ENCODE peak calls at places on chromosomes 13 and 19, in nine cellular contexts. N, B, R, K, E, A, I, W and F are unnamed samples.

GRCh38 chr13:75359266-75359665 is 122.7 kb downstream of the TBC1D4 start:
- DNase-seq in N (peak), B (peak), R (peak), K (no peak), E (no peak), A (no peak), I (no peak), W (no peak), F (peak)

GRCh38 chr19:21604351-21604926 is 99.0 kb downstream of the ZNF429 start:
- DNase-seq in N (peak), B (peak), R (no peak), K (no peak), E (no peak), A (peak), I (no peak), W (no peak), F (no peak)

GRCh38 chr13:40389081-40389641 is 277.3 kb downstream of the FOXO1 start:
- DNase-seq in N (no peak), B (no peak), R (no peak), K (no peak), E (no peak), A (no peak), I (peak), W (no peak), F (no peak)

GRCh38 chr19:482186-483041 is 13.9 kb upstream of the MADCAM1 start:
- DNase-seq in N (no peak), B (no peak), R (no peak), K (no peak), E (no peak), A (no peak), I (no peak), W (no peak), F (no peak)

GRCh38 chr13:24183741-24184182 is 23.2 kb downstream of the SPATA13 start:
- DNase-seq in N (no peak), B (no peak), R (no peak), K (no peak), E (no peak), A (peak), I (no peak), W (no peak), F (no peak)

GRCh38 chr13:106048386-106048785 is 487.1 kb downstream of the EFNB2 start:
- DNase-seq in N (no peak), B (no peak), R (no peak), K (no peak), E (no peak), A (no peak), I (no peak), W (no peak), F (no peak)

GRCh38 chr13:75850915-75851314 is 214.8 kb downstream of the LMO7 start:
- DNase-seq in N (no peak), B (no peak), R (no peak), K (no peak), E (no peak), A (no peak), I (no peak), W (no peak), F (no peak)

GRCh38 chr13:50198508-50198907 is 183.3 kb downstream of the KCNRG start:
- DNase-seq in N (peak), B (peak), R (peak), K (no peak), E (no peak), A (no peak), I (no peak), W (no peak), F (no peak)

GRCh38 chr13:75798353-75799245 is 162.5 kb downstream of the LMO7 start:
- DNase-seq in N (peak), B (peak), R (peak), K (no peak), E (no peak), A (no peak), I (no peak), W (no peak), F (no peak)

GRCh38 chr13:53069800-53070199 is 41.2 kb downstream of the OLFM4 start:
- DNase-seq in N (no peak), B (no peak), R (no peak), K (no peak), E (no peak), A (no peak), I (no peak), W (no peak), F (no peak)

GRCh38 chr13:51769455-51770127 is 34.4 kb downstream of the DHRS12 start:
- DNase-seq in N (no peak), B (no peak), R (peak), K (no peak), E (peak), A (peak), I (no peak), W (peak), F (no peak)

GRCh38 chr13:60397693-60398437 is 845 bp downstream of the TDRD3 start:
- DNase-seq in N (peak), B (peak), R (peak), K (peak), E (peak), A (peak), I (peak), W (peak), F (peak)

GRCh38 chr13:33761744-33762143 is 56.2 kb upstream of the RFC3 start:
- DNase-seq in N (no peak), B (no peak), R (no peak), K (no peak), E (no peak), A (peak), I (no peak), W (no peak), F (no peak)

GRCh38 chr19:19110410-19111137 is 27.7 kb downstream of the TMEM161A start:
- DNase-seq in N (no peak), B (no peak), R (no peak), K (no peak), E (no peak), A (no peak), I (no peak), W (no peak), F (no peak)

GRCh38 chr13:100674363-100674847 is at the start of gene TMTC4:
- DNase-seq in N (no peak), B (no peak), R (no peak), K (peak), E (no peak), A (no peak), I (no peak), W (no peak), F (no peak)

GRCh38 chr13:93151277-93151676 is 75.3 kb upstream of the GPC6 start:
- DNase-seq in N (peak), B (peak), R (peak), K (no peak), E (no peak), A (no peak), I (no peak), W (no peak), F (peak)

GRCh38 chr13:111359930-111360329 is 39.5 kb downstream of the TEX29 start:
- DNase-seq in N (no peak), B (no peak), R (no peak), K (no peak), E (no peak), A (no peak), I (no peak), W (no peak), F (no peak)

GRCh38 chr13:25292301-25292700 is 5.0 kb upstream of the MTMR6 start:
- DNase-seq in N (no peak), B (peak), R (no peak), K (no peak), E (no peak), A (no peak), I (no peak), W (peak), F (no peak)

GRCh38 chr13:24233351-24233901 is 72.9 kb downstream of the SPATA13 start:
- DNase-seq in N (peak), B (peak), R (peak), K (no peak), E (no peak), A (no peak), I (no peak), W (no peak), F (peak)

GRCh38 chr19:4082172-4082571 is 15.5 kb upstream of the ZBTB7A start:
- DNase-seq in N (no peak), B (no peak), R (no peak), K (no peak), E (no peak), A (no peak), I (no peak), W (no peak), F (no peak)

GRCh38 chr13:46184277-46184699 is 2.3 kb upstream of the LCP1 start:
- DNase-seq in N (no peak), B (no peak), R (peak), K (no peak), E (no peak), A (peak), I (peak), W (no peak), F (no peak)

DNA sequence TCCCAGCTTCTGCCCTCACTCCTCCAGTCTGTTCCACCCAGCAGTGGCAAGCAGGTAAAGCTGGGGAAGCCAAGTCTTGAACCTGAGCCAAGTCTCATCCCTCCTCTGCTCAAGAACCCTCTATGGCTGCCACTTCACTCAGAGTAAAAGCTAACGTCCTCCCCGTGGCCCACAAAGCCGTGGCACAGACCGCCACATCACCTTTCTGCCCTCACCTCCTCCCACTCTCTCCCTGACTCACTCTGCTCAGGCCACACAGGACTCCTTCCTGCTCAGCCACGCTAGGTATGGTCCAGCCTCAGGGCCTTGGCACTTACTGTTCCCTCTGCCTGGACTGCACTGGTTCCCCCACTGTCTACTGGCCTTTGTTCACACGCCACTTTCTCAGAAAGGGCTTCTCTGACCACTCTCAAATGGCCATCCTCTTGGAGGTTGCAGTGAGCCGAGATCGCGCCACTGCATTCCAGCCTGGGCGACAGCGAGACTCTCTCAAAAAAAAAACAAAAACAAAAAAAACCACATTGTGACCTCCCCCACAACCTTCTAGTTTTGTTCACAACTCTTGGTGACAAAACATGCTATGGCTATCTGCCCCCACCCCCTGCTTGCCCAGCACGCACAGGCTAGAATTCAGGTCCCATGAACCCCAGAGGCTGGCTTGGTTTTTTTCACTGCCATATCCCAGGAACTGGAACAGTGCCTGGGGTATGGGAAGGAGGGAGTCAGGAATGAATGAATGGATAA is 15.8 kb downstream of the NDUFB7 start:
- DNase-seq in N (no peak), B (peak), R (no peak), K (no peak), E (no peak), A (no peak), I (no peak), W (no peak), F (no peak)
- H3K4me3 ChIP-seq in N (no peak), B (no peak), R (no peak), K (peak), E (peak), A (no peak), I (peak), W (no peak), F (no peak)

GRCh38 chr19:50330365-50331078 is 1.3 kb upstream of the KCNC3 start:
- DNase-seq in N (no peak), B (peak), R (peak), K (peak), E (peak), A (peak), I (peak), W (peak), F (no peak)
- H3K4me3 ChIP-seq in N (no peak), B (no peak), R (no peak), K (peak), E (peak), A (no peak), I (peak), W (no peak), F (peak)

DNA sequence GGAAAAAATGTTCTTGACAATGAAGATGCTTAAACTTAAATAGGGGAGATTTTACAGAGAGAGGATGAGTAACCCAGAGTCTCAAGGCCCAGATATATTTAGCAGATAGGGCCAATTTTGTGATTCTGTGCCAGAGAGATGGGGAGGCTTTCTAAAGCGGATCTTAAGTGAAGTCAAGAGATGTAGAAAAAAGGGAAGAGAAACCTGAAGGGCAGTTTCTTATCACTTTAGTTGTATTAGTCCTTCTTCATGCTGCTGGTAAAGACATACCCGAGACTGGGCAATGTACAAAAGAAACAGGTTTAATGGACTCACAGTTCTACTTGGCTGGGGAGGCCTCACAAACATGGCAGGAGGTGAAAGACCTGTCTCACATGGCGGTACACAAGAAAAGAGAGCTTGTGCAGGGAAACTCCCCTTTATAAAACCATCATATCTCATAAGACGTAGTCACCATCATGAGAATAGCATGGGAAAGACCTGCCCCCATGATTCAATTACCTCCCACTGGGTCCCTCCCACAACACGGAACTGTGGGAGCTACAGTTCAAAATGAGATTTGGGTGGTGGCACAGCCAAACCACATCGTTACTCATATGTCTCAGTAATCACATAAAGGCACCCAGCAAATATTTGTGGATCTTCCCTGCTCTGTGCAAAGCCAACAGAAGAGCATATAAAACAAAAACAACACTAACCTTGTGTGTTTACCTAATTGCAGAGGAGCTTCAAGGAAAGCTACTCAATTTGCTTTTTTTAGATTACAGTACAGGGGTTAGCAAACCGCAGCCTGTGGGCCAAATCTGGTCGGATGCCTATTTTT is 102.6 kb upstream of the MYCBP2 start:
- DNase-seq in N (no peak), B (no peak), R (no peak), K (no peak), E (no peak), A (no peak), I (no peak), W (no peak), F (no peak)
- H3K4me3 ChIP-seq in N (no peak), B (no peak), R (no peak), K (no peak), E (no peak), A (no peak), I (no peak), W (no peak), F (no peak)

DNA sequence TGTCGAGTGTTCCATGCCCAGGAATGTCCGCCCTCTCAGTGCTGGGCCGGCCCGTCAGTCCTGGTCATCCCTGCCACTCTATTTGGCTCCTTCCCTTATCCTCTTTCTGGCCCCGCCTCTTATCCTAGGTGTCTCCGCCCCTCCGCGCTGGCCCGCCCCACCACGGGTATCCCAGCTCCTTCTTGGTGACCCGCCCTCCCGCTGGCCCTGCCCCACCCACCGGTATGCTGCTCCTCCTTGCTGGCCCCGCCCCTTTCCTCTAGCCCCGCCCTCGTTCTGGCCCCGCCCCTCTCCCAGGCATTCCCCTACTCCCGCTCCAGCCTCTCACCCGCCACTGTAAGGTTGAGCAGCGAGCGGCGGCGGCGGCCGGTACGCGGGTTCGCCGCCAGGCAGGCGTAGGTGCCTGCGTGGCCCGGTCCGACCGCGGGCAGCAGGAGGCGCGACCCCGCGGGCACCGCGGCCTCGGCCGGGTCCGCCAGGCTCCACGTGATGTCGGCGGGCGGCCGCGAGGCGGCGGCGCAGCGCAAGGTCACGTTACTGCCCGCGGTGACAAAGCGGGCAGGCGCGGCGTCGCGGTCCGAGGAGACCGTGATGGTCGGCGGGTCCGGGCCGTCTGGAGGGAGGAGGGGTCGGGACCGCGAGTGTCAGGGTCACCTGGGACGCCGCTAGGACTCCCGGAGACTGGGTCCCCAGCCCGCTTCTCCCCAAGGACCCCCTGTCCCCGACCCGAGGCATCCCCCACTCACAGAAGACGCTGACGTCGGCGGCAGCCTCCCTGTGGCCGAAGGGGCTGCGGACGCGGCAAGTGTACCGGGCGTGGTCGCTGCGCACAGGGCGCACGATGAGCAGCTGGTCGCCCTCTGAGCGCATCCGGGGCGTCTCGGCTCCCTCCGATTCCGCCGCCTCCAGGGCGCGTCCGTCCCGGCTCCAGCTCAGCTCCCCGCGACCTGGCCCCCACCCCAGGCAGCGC is 2.0 kb downstream of the VSIG10L start:
- DNase-seq in N (peak), B (peak), R (peak), K (peak), E (peak), A (peak), I (peak), W (peak), F (peak)
- H3K4me3 ChIP-seq in N (peak), B (peak), R (peak), K (peak), E (peak), A (no peak), I (peak), W (peak), F (peak)

DNA sequence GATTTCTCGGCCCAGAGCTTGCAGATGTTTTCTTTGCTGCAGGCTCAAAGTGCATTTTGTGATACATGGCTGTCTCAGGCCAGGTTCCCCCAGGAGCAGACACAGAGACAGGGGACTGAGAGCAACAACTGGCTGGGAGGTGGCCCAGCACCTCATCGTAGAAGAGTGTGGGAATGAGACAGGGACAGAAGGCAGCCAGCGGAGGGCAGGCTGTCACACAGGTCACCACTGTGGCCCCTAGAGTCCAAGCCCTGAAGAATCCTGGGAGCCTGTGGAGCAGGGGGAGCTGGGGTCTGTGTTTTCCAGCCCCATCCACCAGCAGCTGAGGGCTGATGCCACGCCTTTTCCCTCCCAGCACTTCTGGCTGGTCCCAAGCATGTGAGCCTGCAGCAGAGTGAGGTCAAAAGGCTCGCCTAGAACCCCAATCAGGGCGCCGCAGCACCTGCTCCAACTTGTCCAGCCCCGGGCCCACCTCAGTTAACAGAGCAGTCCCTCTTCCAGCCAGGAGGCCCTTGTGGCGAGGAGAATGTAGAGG is 723.8 kb downstream of the UQCRFS1 start:
- DNase-seq in N (no peak), B (no peak), R (no peak), K (no peak), E (no peak), A (no peak), I (no peak), W (no peak), F (no peak)
- H3K4me3 ChIP-seq in N (no peak), B (no peak), R (no peak), K (no peak), E (no peak), A (no peak), I (no peak), W (no peak), F (no peak)

GRCh38 chr13:99596180-99596579 is 94.9 kb downstream of the TM9SF2 start:
- DNase-seq in N (no peak), B (no peak), R (no peak), K (no peak), E (no peak), A (no peak), I (no peak), W (no peak), F (no peak)
- H3K4me3 ChIP-seq in N (no peak), B (no peak), R (no peak), K (no peak), E (no peak), A (no peak), I (no peak), W (no peak), F (no peak)

GRCh38 chr19:53132231-53132991 is at the start of gene ZNF415:
- DNase-seq in N (peak), B (peak), R (peak), K (peak), E (peak), A (peak), I (no peak), W (peak), F (peak)

GRCh38 chr19:53130506-53130905 is 2.2 kb downstream of the ZNF415 start:
- DNase-seq in N (no peak), B (no peak), R (no peak), K (no peak), E (no peak), A (peak), I (no peak), W (no peak), F (no peak)

GRCh38 chr19:53136432-53136831 is 3.7 kb upstream of the ZNF415 start:
- DNase-seq in N (no peak), B (no peak), R (no peak), K (no peak), E (no peak), A (no peak), I (no peak), W (no peak), F (no peak)

GRCh38 chr19:53131085-53131484 is 1.6 kb downstream of the ZNF415 start:
- DNase-seq in N (no peak), B (no peak), R (no peak), K (no peak), E (no peak), A (no peak), I (no peak), W (no peak), F (no peak)

DNA sequence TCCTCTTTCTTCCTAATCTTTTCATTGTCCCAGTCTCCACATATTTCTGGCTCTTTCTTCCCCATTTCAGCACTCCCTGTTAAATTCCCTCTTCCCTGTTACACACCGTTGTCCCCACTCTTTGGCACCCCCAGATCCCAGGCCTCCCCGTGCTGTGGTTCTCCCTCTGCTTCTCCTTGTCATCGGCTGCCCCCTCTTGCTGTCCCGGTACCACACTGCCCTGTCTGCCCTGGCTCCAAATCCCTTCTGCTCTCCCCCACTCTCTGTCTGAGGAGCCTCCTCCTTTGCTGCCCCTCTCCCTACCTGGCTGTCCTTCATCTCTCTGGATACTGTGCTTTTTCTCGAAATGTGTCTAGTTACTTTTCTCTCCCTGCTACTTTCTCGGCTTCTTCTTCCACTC is 978 bp downstream of the ZNF415 start:
- DNase-seq in N (no peak), B (no peak), R (no peak), K (no peak), E (no peak), A (no peak), I (no peak), W (no peak), F (no peak)
- H3K4me3 ChIP-seq in N (no peak), B (peak), R (no peak), K (peak), E (peak), A (peak), I (no peak), W (no peak), F (peak)